ENCODE peak calls at places on chromosomes 12 and 14, in seven cellular contexts. R, N, C, Q, F, A and J are unnamed samples.

GRCh38 chr12:104413330-104413729 is 43.4 kb upstream of the CHST11 start:
- DNase-seq in R (no peak), N (no peak), C (no peak), Q (no peak), F (no peak), A (no peak), J (no peak)

GRCh38 chr12:10559241-10559640 is 53.6 kb downstream of the EIF2S3B start:
- DNase-seq in R (no peak), N (no peak), C (no peak), Q (no peak), F (no peak), A (no peak), J (no peak)

GRCh38 chr12:78584695-78585094 is 279.9 kb upstream of the SYT1 start:
- DNase-seq in R (no peak), N (no peak), C (no peak), Q (no peak), F (no peak), A (no peak), J (no peak)

GRCh38 chr12:48351022-48351708 is 446 bp upstream of the ZNF641 start:
- DNase-seq in R (no peak), N (no peak), C (peak), Q (peak), F (no peak), A (peak), J (peak)

GRCh38 chr12:47507221-47507620 is 198.6 kb downstream of the RPAP3 start:
- DNase-seq in R (no peak), N (no peak), C (no peak), Q (no peak), F (no peak), A (no peak), J (no peak)

GRCh38 chr14:46018846-46019420 is 632.6 kb downstream of the RPL10L start:
- DNase-seq in R (no peak), N (no peak), C (no peak), Q (no peak), F (no peak), A (no peak), J (no peak)

GRCh38 chr14:59133202-59133601 is 55.3 kb upstream of the DAAM1 start:
- DNase-seq in R (no peak), N (no peak), C (no peak), Q (no peak), F (no peak), A (no peak), J (no peak)

GRCh38 chr12:114777052-114777451 is 93.1 kb upstream of the TBX3 start:
- DNase-seq in R (no peak), N (no peak), C (no peak), Q (no peak), F (no peak), A (peak), J (no peak)

GRCh38 chr12:26402648-26403047 is 207.3 kb downstream of the SSPN start:
- DNase-seq in R (no peak), N (no peak), C (no peak), Q (no peak), F (no peak), A (peak), J (no peak)

GRCh38 chr12:24838531-24838950 is 110.4 kb downstream of the BCAT1 start:
- DNase-seq in R (no peak), N (no peak), C (peak), Q (peak), F (no peak), A (peak), J (peak)

GRCh38 chr12:57087689-57088441 is 1.0 kb upstream of the NAB2 start:
- DNase-seq in R (no peak), N (no peak), C (peak), Q (peak), F (peak), A (peak), J (peak)

GRCh38 chr12:52209321-52209720 is 17.5 kb upstream of the KRT80 start:
- DNase-seq in R (no peak), N (no peak), C (no peak), Q (no peak), F (no peak), A (no peak), J (no peak)

GRCh38 chr12:6200266-6201198 is at the start of gene CD9:
- DNase-seq in R (peak), N (no peak), C (no peak), Q (peak), F (peak), A (peak), J (no peak)

GRCh38 chr14:69363055-69363454 is 35.0 kb downstream of the ERH start:
- DNase-seq in R (no peak), N (no peak), C (peak), Q (peak), F (no peak), A (no peak), J (no peak)

GRCh38 chr12:104345234-104346066 is 41.9 kb downstream of the EID3 start:
- DNase-seq in R (no peak), N (no peak), C (no peak), Q (no peak), F (no peak), A (no peak), J (no peak)

GRCh38 chr12:49974677-49975369 is 2.1 kb downstream of the AQP6 start:
- DNase-seq in R (peak), N (no peak), C (no peak), Q (no peak), F (peak), A (no peak), J (no peak)

GRCh38 chr12:124147579-124147978 is 147.3 kb upstream of the RFLNA start:
- DNase-seq in R (no peak), N (no peak), C (no peak), Q (no peak), F (no peak), A (no peak), J (no peak)

GRCh38 chr14:105364100-105364708 is 34.1 kb upstream of the TEX22 start:
- DNase-seq in R (no peak), N (no peak), C (peak), Q (no peak), F (peak), A (no peak), J (peak)

GRCh38 chr12:55718650-55719275 is 1.4 kb upstream of the RDH5 start:
- DNase-seq in R (no peak), N (no peak), C (no peak), Q (no peak), F (no peak), A (no peak), J (no peak)

GRCh38 chr12:53486730-53487487 is 12.3 kb downstream of the MAP3K12 start:
- DNase-seq in R (no peak), N (no peak), C (no peak), Q (no peak), F (no peak), A (no peak), J (no peak)

GRCh38 chr12:63845726-63846125 is 1.2 kb downstream of the SRGAP1 start:
- DNase-seq in R (no peak), N (no peak), C (no peak), Q (no peak), F (no peak), A (no peak), J (no peak)

GRCh38 chr12:106275458-106275857 is 27.1 kb upstream of the TCP11L2 start:
- DNase-seq in R (no peak), N (no peak), C (no peak), Q (no peak), F (no peak), A (no peak), J (no peak)

GRCh38 chr12:76757694-76758093 is 6.2 kb upstream of the ZDHHC17 start:
- DNase-seq in R (no peak), N (no peak), C (no peak), Q (no peak), F (no peak), A (no peak), J (no peak)

GRCh38 chr12:69044887-69045286 is 111.9 kb upstream of the CPM start:
- DNase-seq in R (no peak), N (no peak), C (no peak), Q (no peak), F (no peak), A (no peak), J (no peak)

GRCh38 chr12:42482086-42482819 is 107.3 kb downstream of the PRICKLE1 start:
- DNase-seq in R (no peak), N (no peak), C (no peak), Q (peak), F (no peak), A (no peak), J (no peak)

GRCh38 chr12:63919758-63920157 is 75.3 kb downstream of the SRGAP1 start:
- DNase-seq in R (no peak), N (no peak), C (no peak), Q (no peak), F (no peak), A (no peak), J (no peak)

GRCh38 chr12:6532051-6532926 is 2.0 kb upstream of the GAPDH start:
- DNase-seq in R (peak), N (peak), C (peak), Q (no peak), F (peak), A (peak), J (peak)

GRCh38 chr12:32183646-32184045 is 77.0 kb downstream of the BICD1 start:
- DNase-seq in R (no peak), N (no peak), C (no peak), Q (no peak), F (no peak), A (no peak), J (peak)

GRCh38 chr12:98228619-98229538 is 286.5 kb upstream of the TMPO start:
- DNase-seq in R (no peak), N (peak), C (no peak), Q (no peak), F (no peak), A (no peak), J (no peak)

GRCh38 chr12:105325117-105325516 is 5.4 kb upstream of the C12orf75 start:
- DNase-seq in R (no peak), N (no peak), C (no peak), Q (no peak), F (no peak), A (no peak), J (no peak)